ENCODE peak calls at places on chromosomes 12 and 14, in six cellular contexts. V is hippocampal formation; N is stimulated activated CD8-positive, alpha-beta memory T cell treated with anti-CD3 and anti-CD28 coated beads, Interleukin-12 subunit alpha, Interleukin-12 subunit beta, amount 100 ng/mL, for 4 hours; Y is BJ; X is glutamatergic neuron; G is anterior cingulate cortex. M is an unnamed sample.

GRCh38 chr12:7460375-7461259 is 16.7 kb upstream of the CD163L1 start:
- DNase-seq in V (no peak), N (peak), G (no peak), X (peak), Y (no peak), M (peak)

GRCh38 chr12:131272415-131272814 is 318.7 kb downstream of the ADGRD1 start:
- DNase-seq in Y (no peak), N (no peak), G (no peak), X (no peak), V (no peak), M (no peak)

GRCh38 chr12:49627752-49628360 is 4.5 kb downstream of the PRPF40B start:
- DNase-seq in Y (no peak), G (no peak), X (no peak), N (no peak), V (no peak), M (no peak)

GRCh38 chr12:79174656-79175055 is 310.1 kb downstream of the SYT1 start:
- DNase-seq in V (no peak), G (no peak), N (no peak), Y (peak), X (no peak), M (no peak)

GRCh38 chr14:96103560-96104460 is 64.6 kb downstream of the C14orf132 start:
- DNase-seq in G (no peak), V (no peak), N (no peak), X (no peak), Y (no peak), M (no peak)

GRCh38 chr12:3697311-3697870 is 55.5 kb downstream of the CRACR2A start:
- DNase-seq in X (no peak), V (no peak), G (no peak), N (no peak), Y (no peak), M (no peak)

GRCh38 chr14:96745500-96746051 is 51.6 kb upstream of the VRK1 start:
- DNase-seq in N (no peak), V (no peak), Y (no peak), G (no peak), X (no peak), M (no peak)

GRCh38 chr12:8912910-8913309 is 1.4 kb upstream of the PHC1 start:
- DNase-seq in X (no peak), N (no peak), G (no peak), Y (no peak), V (no peak), M (peak)

GRCh38 chr14:90758959-90759358 is 57.3 kb downstream of the TTC7B start:
- DNase-seq in X (no peak), G (no peak), N (no peak), V (peak), Y (peak), M (no peak)

GRCh38 chr14:69531135-69531534 is 43.5 kb downstream of the CCDC177 start:
- DNase-seq in G (no peak), N (no peak), Y (no peak), X (no peak), V (no peak), M (no peak)

GRCh38 chr12:131055093-131055465 is 101.4 kb downstream of the ADGRD1 start:
- DNase-seq in N (no peak), X (no peak), Y (no peak), G (no peak), V (no peak), M (no peak)

GRCh38 chr14:102930138-102930752 is 7.8 kb downstream of the AMN start:
- DNase-seq in V (no peak), X (peak), G (no peak), N (no peak), Y (no peak), M (peak)

GRCh38 chr12:23084236-23084995 is 459.4 kb downstream of the ETNK1 start:
- DNase-seq in N (no peak), V (no peak), G (no peak), Y (no peak), X (no peak), M (no peak)

GRCh38 chr14:73759183-73759713 is 45.1 kb upstream of the PNMA1 start:
- DNase-seq in V (peak), N (peak), Y (no peak), G (no peak), X (peak), M (no peak)